ENCODE peak calls at places on chromosomes 7 and 10, in ten cellular contexts. O is CD8-positive, alpha-beta T cell; R is Panc1; L is WERI-Rb-1; P is PC-3; A is endodermal cell; C is left lung; U is A549; Z is HCT116; T is lower lobe of right lung. B is an unnamed sample.

GRCh38 chr10:99835947-99836346 is 53.5 kb downstream of the ABCC2 start:
- DNase-seq in O (no peak), R (no peak), L (no peak), P (no peak), A (no peak), C (no peak), U (no peak), Z (no peak), T (no peak), B (no peak)

GRCh38 chr10:5964736-5965135 is 12.6 kb downstream of the IL15RA start:
- DNase-seq in O (no peak), R (no peak), L (no peak), P (no peak), A (peak; percentile 36), C (no peak), U (no peak), Z (no peak), T (peak; percentile 24), B (no peak)

GRCh38 chr10:17616403-17617030 is 657 bp downstream of the HACD1 start:
- DNase-seq in O (no peak), R (no peak), L (peak; percentile 41), P (peak; percentile 39), A (peak; percentile 92), C (peak; percentile 80), U (peak; percentile 76), Z (peak; percentile 21), T (peak; percentile 93), B (peak; percentile 74)

GRCh38 chr10:94002156-94002555 is 8.4 kb downstream of the PLCE1 start:
- DNase-seq in O (no peak), R (no peak), L (no peak), P (no peak), A (no peak), C (no peak), U (no peak), Z (no peak), T (no peak), B (no peak)

GRCh38 chr7:102989161-102989560 is 76.4 kb downstream of the LRRC17 start:
- DNase-seq in O (no peak), R (no peak), L (no peak), P (no peak), A (no peak), C (no peak), U (no peak), Z (no peak), T (no peak), B (no peak)

GRCh38 chr10:36492590-36493510 is 632.5 kb upstream of the ANKRD30A start:
- DNase-seq in O (no peak), R (no peak), L (no peak), P (peak; percentile 99), A (no peak), C (no peak), U (no peak), Z (no peak), T (no peak), B (no peak)

GRCh38 chr10:78891741-78892140 is 177.0 kb upstream of the ZMIZ1 start:
- DNase-seq in O (no peak), R (no peak), L (no peak), P (no peak), A (peak; percentile 13), C (no peak), U (no peak), Z (no peak), T (no peak), B (no peak)

GRCh38 chr7:55212838-55213237 is 152.3 kb upstream of the LANCL2 start:
- DNase-seq in O (no peak), R (no peak), L (no peak), P (no peak), A (no peak), C (no peak), U (no peak), Z (no peak), T (no peak), B (no peak)

GRCh38 chr10:124283215-124284046 is 135.3 kb downstream of the OAT start:
- DNase-seq in O (no peak), R (no peak), L (no peak), P (no peak), A (no peak), C (no peak), U (no peak), Z (no peak), T (no peak), B (no peak)

GRCh38 chr10:110704906-110705476 is 60.9 kb downstream of the RBM20 start:
- DNase-seq in O (no peak), R (no peak), L (no peak), P (no peak), A (no peak), C (no peak), U (no peak), Z (no peak), T (no peak), B (no peak)

GRCh38 chr10:681670-682318 is 7.7 kb downstream of the DIP2C start:
- DNase-seq in O (no peak), R (no peak), L (no peak), P (no peak), A (no peak), C (no peak), U (no peak), Z (no peak), T (no peak), B (no peak)

GRCh38 chr7:89772276-89772675 is 382.0 kb upstream of the STEAP1 start:
- DNase-seq in O (no peak), R (no peak), L (no peak), P (peak; percentile 35), A (no peak), C (no peak), U (no peak), Z (no peak), T (no peak), B (no peak)

GRCh38 chr10:26367771-26368170 is 70.4 kb upstream of the APBB1IP start:
- DNase-seq in O (peak; percentile 3), R (no peak), L (no peak), P (peak; percentile 40), A (peak; percentile 92), C (no peak), U (peak; percentile 63), Z (no peak), T (peak; percentile 54), B (peak; percentile 62)

GRCh38 chr7:137443616-137444015 is 100.1 kb upstream of the PTN start:
- DNase-seq in O (no peak), R (no peak), L (no peak), P (peak; percentile 77), A (no peak), C (no peak), U (no peak), Z (no peak), T (no peak), B (no peak)

GRCh38 chr10:79552143-79552542 is 8.1 kb downstream of the SFTPA2 start:
- DNase-seq in O (no peak), R (no peak), L (peak; percentile 56), P (no peak), A (no peak), C (no peak), U (no peak), Z (no peak), T (no peak), B (no peak)

GRCh38 chr7:4957847-4958476 is 1.0 kb downstream of the MMD2 start:
- DNase-seq in O (no peak), R (no peak), L (no peak), P (no peak), A (no peak), C (no peak), U (no peak), Z (no peak), T (peak; percentile 8), B (no peak)
- H3K4me3 ChIP-seq in O (no peak overlapping the region), R (no peak overlapping the region), L (peak overlapping the region; percentile 61), P (no peak overlapping the region), A (peak overlapping the region; percentile 56), C (no peak overlapping the region), U (no peak overlapping the region), Z (no peak overlapping the region), T (no peak overlapping the region), B (no peak overlapping the region)

GRCh38 chr7:47765373-47765979 is 182.8 kb downstream of the PKD1L1 start:
- DNase-seq in O (no peak), R (no peak), L (no peak), P (no peak), A (no peak), C (no peak), U (no peak), Z (no peak), T (no peak), B (no peak)
- H3K9me3 ChIP-seq in O (no peaks in the 10 kb centered on the region), R (peaks cover 6% of the 10 kb centered on the region), L (no peaks in the 10 kb centered on the region), P (no peaks in the 10 kb centered on the region), A (no peaks in the 10 kb centered on the region), C (no peaks in the 10 kb centered on the region), U (no peaks in the 10 kb centered on the region), Z (no peaks in the 10 kb centered on the region), T (no peaks in the 10 kb centered on the region), B (no peaks in the 10 kb centered on the region)

DNA sequence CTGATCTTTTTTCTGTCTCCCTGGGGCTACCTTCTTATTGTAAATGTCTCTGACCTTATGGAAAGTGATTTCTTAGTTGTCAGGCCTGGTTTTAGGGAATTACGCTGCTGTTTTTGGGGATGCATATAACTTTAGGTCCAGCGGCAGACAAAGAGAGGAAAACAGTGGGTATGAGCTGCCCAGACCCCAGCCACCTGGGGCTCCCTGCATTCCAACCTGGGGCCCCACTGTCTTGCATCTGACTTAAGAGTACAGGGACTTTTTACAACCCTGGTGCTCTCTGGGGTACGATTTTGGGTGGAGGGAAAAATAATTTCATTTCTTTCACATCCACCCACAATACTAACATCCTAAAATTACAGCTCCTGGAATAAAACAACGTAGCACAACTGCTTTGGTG is 119.4 kb downstream of the PRPF18 start:
- DNase-seq in O (no peak), R (no peak), L (no peak), P (no peak), A (no peak), C (no peak), U (no peak), Z (no peak), T (no peak), B (no peak)
- H3K4me3 ChIP-seq in O (no peak overlapping the region), R (peak overlapping the region; percentile 48), L (no peak overlapping the region), P (no peak overlapping the region), A (peak overlapping the region; percentile 84), C (peak overlapping the region; percentile 51), U (no peak overlapping the region), Z (no peak overlapping the region), T (peak overlapping the region; percentile 56), B (no peak overlapping the region)

GRCh38 chr7:158318511-158318913 is 269.1 kb downstream of the PTPRN2 start:
- DNase-seq in O (no peak), R (no peak), L (no peak), P (no peak), A (peak; percentile 68), C (no peak), U (no peak), Z (no peak), T (no peak), B (no peak)

GRCh38 chr7:158322616-158323530 is 264.8 kb downstream of the PTPRN2 start:
- DNase-seq in O (no peak), R (no peak), L (no peak), P (no peak), A (peak; percentile 40), C (no peak), U (no peak), Z (no peak), T (no peak), B (no peak)

GRCh38 chr7:158320328-158320727 is 267.3 kb downstream of the PTPRN2 start:
- DNase-seq in O (no peak), R (no peak), L (no peak), P (no peak), A (no peak), C (no peak), U (no peak), Z (no peak), T (no peak), B (no peak)

GRCh38 chr7:158321936-158322615 is 265.5 kb downstream of the PTPRN2 start:
- DNase-seq in O (no peak), R (no peak), L (no peak), P (no peak), A (peak; percentile 55), C (no peak), U (no peak), Z (no peak), T (no peak), B (no peak)

GRCh38 chr7:158321056-158321700 is 266.4 kb downstream of the PTPRN2 start:
- DNase-seq in O (no peak), R (no peak), L (no peak), P (no peak), A (peak; percentile 14), C (no peak), U (no peak), Z (no peak), T (no peak), B (no peak)
- H3K9me3 ChIP-seq in O (no peaks in the 10 kb centered on the region), R (no peaks in the 10 kb centered on the region), L (no peaks in the 10 kb centered on the region), P (no peaks in the 10 kb centered on the region), A (peaks cover 71% of the 10 kb centered on the region), C (peaks cover 15% of the 10 kb centered on the region), U (no peaks in the 10 kb centered on the region), Z (no peaks in the 10 kb centered on the region), T (no peaks in the 10 kb centered on the region), B (no peaks in the 10 kb centered on the region)